ENCODE peak calls at places on chromosomes 1 and 21, in four cellular contexts. N is prostate gland, X is thoracic aorta, L is astrocyte. H is an unnamed sample.

GRCh38 chr1:17233675-17234074 is 15.2 kb upstream of the PADI3 start:
- DNase-seq in L (peak), N (peak), X (peak), H (peak)

GRCh38 chr21:46031484-46031883 is 49.9 kb downstream of the COL6A1 start:
- DNase-seq in X (no peak), N (no peak), L (no peak), H (no peak)

GRCh38 chr1:68453060-68453665 is 3.4 kb upstream of the RPE65 start:
- DNase-seq in L (peak), X (no peak), N (no peak), H (no peak)

GRCh38 chr21:31273278-31273677 is 70.8 kb downstream of the TIAM1 start:
- DNase-seq in L (no peak), X (no peak), N (no peak), H (no peak)

GRCh38 chr1:9881838-9882249 is 28.2 kb downstream of the CTNNBIP1 start:
- DNase-seq in X (no peak), L (peak), N (no peak), H (peak)

GRCh38 chr1:21268281-21269239 is 21.7 kb downstream of the ECE1 start:
- DNase-seq in L (no peak), X (no peak), N (no peak), H (no peak)

GRCh38 chr1:243315933-243316332 is 60.1 kb downstream of the SDCCAG8 start:
- DNase-seq in X (no peak), N (no peak), L (no peak), H (no peak)

GRCh38 chr1:240092301-240093119 is 827 bp downstream of the FMN2 start:
- DNase-seq in L (peak), N (no peak), X (no peak), H (peak)

GRCh38 chr1:2585318-2586092 is 1.1 kb upstream of the PRXL2B start:
- DNase-seq in L (peak), N (peak), X (peak), H (peak)

GRCh38 chr1:33601751-33602150 is 129.3 kb downstream of the ZSCAN20 start:
- DNase-seq in X (no peak), N (no peak), L (no peak), H (no peak)

GRCh38 chr1:100430368-100430767 is 78.1 kb downstream of the CDC14A start:
- DNase-seq in X (no peak), L (no peak), N (peak), H (no peak)

GRCh38 chr1:170388489-170388888 is 143.5 kb upstream of the GORAB start:
- DNase-seq in N (no peak), X (no peak), L (no peak), H (no peak)

GRCh38 chr1:85061711-85062424 is 13.6 kb upstream of the MCOLN3 start:
- DNase-seq in L (peak), N (peak), X (peak), H (peak)

GRCh38 chr1:64623750-64624445 is 121.0 kb upstream of the RAVER2 start:
- DNase-seq in N (no peak), X (no peak), L (peak), H (peak)

GRCh38 chr1:25651824-25652741 is 35.5 kb downstream of the MAN1C1 start:
- DNase-seq in N (no peak), L (no peak), X (no peak), H (no peak)

GRCh38 chr1:15678578-15678977 is 5.5 kb upstream of the PLEKHM2 start:
- DNase-seq in N (no peak), X (no peak), L (peak), H (peak)

GRCh38 chr1:81799939-81800740 is 594 bp upstream of the ADGRL2 start:
- DNase-seq in L (peak), X (no peak), N (peak), H (peak)
- TF ChIP-seq CTCF in L (no peak), X (no peak), N (no peak), H (peak)

GRCh38 chr21:41831453-41831831 is 47.7 kb downstream of the PRDM15 start:
- DNase-seq in X (no peak), N (no peak), L (no peak), H (no peak)

GRCh38 chr21:41830764-41831452 is 48.2 kb downstream of the PRDM15 start:
- DNase-seq in X (no peak), N (no peak), L (no peak), H (no peak)

GRCh38 chr21:41834252-41834925 is 44.8 kb downstream of the PRDM15 start:
- DNase-seq in X (no peak), N (no peak), L (no peak), H (no peak)

GRCh38 chr21:41833138-41834115 is 45.7 kb downstream of the PRDM15 start:
- DNase-seq in X (no peak), N (no peak), L (no peak), H (no peak)

DNA sequence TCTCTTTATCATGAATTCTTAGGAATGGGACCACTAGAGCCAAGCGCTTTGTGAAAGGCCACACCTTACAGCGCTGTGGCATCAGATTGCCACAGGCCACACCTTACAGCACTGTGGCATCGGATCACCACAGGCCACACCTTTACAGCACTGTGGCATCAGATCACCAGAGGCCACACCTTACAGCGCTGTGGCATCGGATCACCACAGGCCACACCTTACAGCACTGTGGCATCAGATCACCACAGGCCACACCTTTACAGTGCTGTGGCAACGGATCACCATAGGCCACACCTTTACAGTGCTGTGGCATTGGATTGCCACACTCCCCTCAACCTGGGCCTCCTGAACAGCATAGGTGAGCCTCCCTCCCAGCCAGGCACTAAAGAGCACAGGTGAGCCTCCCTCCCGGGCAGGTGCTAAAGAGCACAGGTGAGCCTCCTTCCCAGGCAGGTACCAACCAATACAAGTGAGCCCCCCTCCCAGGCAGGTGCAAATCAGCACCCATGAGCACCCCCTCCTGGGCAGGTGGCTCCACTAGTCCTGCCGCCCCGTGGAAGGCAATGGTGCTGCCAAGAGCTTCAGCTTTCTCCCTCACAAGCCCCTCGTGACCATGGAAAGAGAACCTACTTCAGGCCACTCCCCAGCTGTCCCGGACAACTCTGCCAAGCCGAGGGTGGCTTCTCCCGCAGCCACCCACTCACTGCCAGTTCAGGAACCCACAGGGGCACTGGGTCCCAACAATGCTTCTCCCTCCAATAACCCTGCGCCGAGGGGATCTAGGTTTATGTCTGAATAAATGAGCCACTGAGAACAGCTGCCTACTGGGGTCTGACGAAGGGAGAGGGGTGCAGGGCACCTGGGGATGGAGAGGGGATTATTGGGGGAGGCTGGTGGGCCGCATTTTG is 46.7 kb downstream of the PRDM15 start:
- DNase-seq in N (no peak), X (no peak), L (no peak), H (no peak)
- TF ChIP-seq CTCF in N (no peak), X (no peak), L (no peak), H (no peak)

DNA sequence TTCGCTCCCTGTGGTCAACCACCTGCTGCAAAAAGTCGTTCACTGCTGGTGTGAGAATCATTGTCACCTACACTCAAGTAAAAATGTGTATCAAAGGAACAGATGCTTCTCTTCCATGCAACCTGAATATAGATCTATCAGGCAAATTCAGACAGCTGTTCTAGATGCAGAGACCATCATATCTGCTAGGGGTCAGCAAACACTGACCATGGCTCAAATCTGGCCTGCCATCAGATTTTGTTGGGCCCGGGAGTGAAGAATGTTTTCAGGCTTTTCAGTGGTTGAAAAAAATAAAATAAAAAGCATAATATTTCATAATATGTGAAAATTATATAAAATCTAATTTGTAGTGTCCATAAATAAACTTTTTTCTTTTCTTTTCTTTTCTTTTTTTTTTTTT is 199.6 kb downstream of the RGS7 start:
- DNase-seq in X (no peak), L (no peak), N (no peak), H (no peak)
- TF ChIP-seq CTCF in X (no peak), L (no peak), N (no peak), H (no peak)

DNA sequence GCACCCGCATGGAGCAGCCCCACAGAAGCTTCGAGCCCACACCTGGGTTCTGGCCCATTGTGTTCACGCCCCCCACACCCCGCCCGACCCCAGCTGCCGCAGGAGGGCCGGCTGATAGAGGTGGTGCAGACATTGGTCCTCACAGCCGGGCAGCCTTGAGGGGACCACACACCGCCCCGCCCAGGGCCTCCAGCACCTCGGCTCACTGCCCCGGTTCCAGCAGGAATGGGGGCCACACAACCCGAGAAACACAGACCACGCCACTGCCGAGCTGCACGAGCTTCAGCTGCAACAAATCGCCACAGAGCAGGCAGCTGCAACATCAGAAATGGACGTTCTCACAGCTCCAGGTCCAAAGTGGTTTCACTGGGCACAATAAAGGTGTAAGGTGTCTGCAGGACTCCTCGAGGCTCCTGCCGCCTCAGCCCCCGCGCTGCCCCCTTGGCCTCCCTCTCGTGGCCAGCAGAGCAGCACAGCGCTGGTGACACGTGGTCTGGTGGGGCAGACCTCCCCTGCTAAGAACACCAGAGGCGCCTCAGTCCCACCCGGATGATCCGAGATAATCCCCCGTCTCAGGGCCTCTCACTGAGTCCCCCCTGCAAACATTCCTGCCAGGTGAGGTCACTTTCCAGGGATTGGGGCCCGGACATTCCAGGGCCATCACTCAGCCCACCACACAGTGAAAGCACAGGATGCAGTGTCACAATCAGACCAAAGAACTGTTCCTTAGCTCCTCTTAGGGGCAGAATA is 62.3 kb upstream of the ADARB1 start:
- DNase-seq in L (peak), N (no peak), X (no peak), H (peak)
- TF ChIP-seq CTCF in L (peak), N (no peak), X (no peak), H (peak)

DNA sequence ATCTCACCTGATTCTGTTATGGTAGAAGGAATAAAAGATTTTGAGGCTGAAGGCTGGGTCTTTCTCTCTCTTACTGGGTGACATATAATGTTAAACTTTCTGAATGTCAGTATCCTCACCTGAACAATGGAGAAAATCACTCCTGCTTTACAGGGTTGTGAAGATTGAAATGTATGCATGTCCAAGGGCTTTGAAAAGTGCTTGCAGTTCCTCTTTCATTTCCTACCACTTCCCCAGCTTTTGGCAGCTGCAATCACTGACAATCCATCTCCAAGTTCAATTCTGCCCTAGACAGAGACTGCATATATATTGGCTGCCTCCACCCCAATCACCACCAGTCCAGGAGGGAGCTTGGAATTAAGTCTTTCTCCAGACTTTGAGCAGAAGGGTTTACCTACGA is 39.8 kb downstream of the FAM78B start:
- DNase-seq in N (no peak), X (no peak), L (no peak), H (no peak)
- TF ChIP-seq CTCF in N (no peak), X (no peak), L (no peak), H (no peak)

GRCh38 chr1:150194381-150195031 is 41.4 kb downstream of the ANP32E start:
- DNase-seq in L (peak), N (no peak), X (no peak), H (peak)

GRCh38 chr1:150196411-150196810 is 39.5 kb downstream of the ANP32E start:
- DNase-seq in X (no peak), L (no peak), N (no peak), H (no peak)

GRCh38 chr1:150187560-150187931 is 37.8 kb downstream of the PLEKHO1 start:
- DNase-seq in N (no peak), L (no peak), X (no peak), H (no peak)

GRCh38 chr1:150186789-150187559 is 37.3 kb downstream of the PLEKHO1 start:
- DNase-seq in N (no peak), L (peak), X (no peak), H (peak)

DNA sequence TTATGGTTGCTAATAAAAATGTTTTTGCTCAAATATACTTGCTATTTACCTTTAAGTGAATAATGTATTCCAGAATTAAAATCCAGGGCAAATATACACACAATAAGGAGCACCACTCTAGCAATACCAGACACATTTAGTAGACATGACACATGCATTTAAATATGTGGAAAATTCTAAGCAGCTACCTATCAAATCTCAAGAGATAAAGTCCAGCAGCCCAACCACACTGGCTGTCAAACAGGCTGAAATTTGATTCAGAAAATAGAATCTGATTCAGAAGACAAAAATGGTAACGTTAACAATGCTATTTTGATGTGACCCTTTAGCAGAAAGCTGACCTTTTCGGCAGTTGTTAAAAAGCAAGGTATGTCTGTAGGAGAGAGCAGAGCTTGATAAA is 42.3 kb downstream of the PLEKHO1 start:
- DNase-seq in L (peak), N (no peak), X (no peak), H (peak)
- TF ChIP-seq CTCF in L (no peak), N (no peak), X (no peak), H (no peak)

GRCh38 chr1:229557913-229558414 is 543 bp downstream of the ABCB10 start:
- DNase-seq in L (no peak), N (peak), X (no peak), H (peak)
- TF ChIP-seq CTCF in L (no peak), N (no peak), X (no peak), H (peak)

H was measured in choroid plexus epithelial cell.